ENCODE peak calls at places on chromosomes 5 and 9, in nine cellular contexts. R is astrocyte of the cerebellum, A is fibroblast of pulmonary artery, H is neural progenitor cell, C is RWPE1, V is H9, I is upper lobe of right lung, T is heart right ventricle, Q is lower leg skin. P is an unnamed sample.

GRCh38 chr9:2345013-2345412 is 276.6 kb upstream of the VLDLR start:
- DNase-seq in R (no peak), A (no peak), H (no peak), C (no peak), V (no peak), I (no peak), T (no peak), Q (no peak), P (no peak)

GRCh38 chr9:100911273-100911672 is 117.3 kb upstream of the PLPPR1 start:
- DNase-seq in R (no peak), A (no peak), H (no peak), C (no peak), V (no peak), I (no peak), T (no peak), Q (no peak), P (no peak)

GRCh38 chr9:71003346-71003745 is 118.1 kb downstream of the TRPM3 start:
- DNase-seq in R (no peak), A (no peak), H (no peak), C (no peak), V (no peak), I (no peak), T (no peak), Q (no peak), P (no peak)

GRCh38 chr5:56983593-56984361 is 31.9 kb upstream of the MIER3 start:
- DNase-seq in R (no peak), A (no peak), H (no peak), C (no peak), V (no peak), I (no peak), T (no peak), Q (no peak), P (no peak)

GRCh38 chr9:123548749-123549545 is 192.9 kb downstream of the CRB2 start:
- DNase-seq in R (no peak), A (peak), H (no peak), C (no peak), V (no peak), I (no peak), T (no peak), Q (no peak), P (no peak)

GRCh38 chr5:33300209-33300742 is 140.5 kb upstream of the TARS1 start:
- DNase-seq in R (no peak), A (no peak), H (no peak), C (no peak), V (no peak), I (no peak), T (no peak), Q (no peak), P (no peak)

GRCh38 chr5:157478726-157479125 is 18.7 kb downstream of the NIPAL4 start:
- DNase-seq in R (no peak), A (no peak), H (no peak), C (no peak), V (no peak), I (no peak), T (no peak), Q (no peak), P (no peak)

GRCh38 chr5:10106806-10107205 is 142.9 kb downstream of the ATPSCKMT start:
- DNase-seq in R (no peak), A (no peak), H (no peak), C (no peak), V (no peak), I (no peak), T (no peak), Q (no peak), P (peak)

GRCh38 chr9:90515550-90515949 is 127.1 kb downstream of the DIRAS2 start:
- DNase-seq in R (no peak), A (no peak), H (no peak), C (no peak), V (no peak), I (no peak), T (no peak), Q (no peak), P (no peak)

GRCh38 chr5:162384225-162384624 is 316.7 kb downstream of the GABRG2 start:
- DNase-seq in R (no peak), A (no peak), H (no peak), C (no peak), V (no peak), I (no peak), T (no peak), Q (no peak), P (no peak)

GRCh38 chr5:146006470-146006869 is 70.1 kb downstream of the SH3RF2 start:
- DNase-seq in R (no peak), A (no peak), H (no peak), C (no peak), V (no peak), I (no peak), T (no peak), Q (no peak), P (no peak)

GRCh38 chr5:5009240-5009639 is 130.9 kb upstream of the ADAMTS16 start:
- DNase-seq in R (no peak), A (no peak), H (no peak), C (no peak), V (no peak), I (no peak), T (no peak), Q (no peak), P (peak)

GRCh38 chr5:150209020-150209635 is 19.3 kb downstream of the SLC6A7 start:
- DNase-seq in R (peak), A (peak), H (peak), C (peak), V (no peak), I (peak), T (no peak), Q (no peak), P (peak)

GRCh38 chr9:121997791-121998190 is 95.3 kb downstream of the TTLL11 start:
- DNase-seq in R (no peak), A (peak), H (no peak), C (no peak), V (no peak), I (no peak), T (no peak), Q (peak), P (no peak)

GRCh38 chr9:128145536-128145935 is 3.7 kb upstream of the LCN2 start:
- DNase-seq in R (no peak), A (no peak), H (no peak), C (peak), V (no peak), I (no peak), T (peak), Q (no peak), P (no peak)

GRCh38 chr9:135908334-135909204 is 1.2 kb upstream of the CAMSAP1 start:
- DNase-seq in R (no peak), A (no peak), H (no peak), C (no peak), V (no peak), I (peak), T (no peak), Q (peak), P (no peak)

GRCh38 chr9:20872340-20872977 is 159.0 kb downstream of the HACD4 start:
- DNase-seq in R (peak), A (peak), H (peak), C (no peak), V (no peak), I (no peak), T (no peak), Q (no peak), P (peak)

GRCh38 chr5:6788956-6789649 is 75.9 kb downstream of the TENT4A start:
- DNase-seq in R (no peak), A (peak), H (no peak), C (no peak), V (no peak), I (no peak), T (no peak), Q (no peak), P (no peak)

GRCh38 chr5:175344331-175345200 is 99.4 kb downstream of the DRD1 start:
- DNase-seq in R (peak), A (peak), H (no peak), C (peak), V (no peak), I (no peak), T (no peak), Q (no peak), P (no peak)

GRCh38 chr5:141356950-141357349 is 2.1 kb downstream of the PCDHGA4 start:
- DNase-seq in R (no peak), A (no peak), H (no peak), C (no peak), V (no peak), I (no peak), T (no peak), Q (no peak), P (no peak)

GRCh38 chr5:86917117-86917579 is 299.4 kb downstream of the COX7C start:
- DNase-seq in R (peak), A (peak), H (peak), C (peak), V (no peak), I (no peak), T (no peak), Q (no peak), P (peak)

GRCh38 chr5:76818844-76819831 is at the start of gene F2RL1:
- DNase-seq in R (peak), A (peak), H (peak), C (peak), V (peak), I (peak), T (peak), Q (peak), P (peak)

GRCh38 chr9:133477992-133478850 is 678 bp downstream of the SLC2A6 start:
- DNase-seq in R (no peak), A (peak), H (peak), C (peak), V (no peak), I (peak), T (peak), Q (no peak), P (peak)

GRCh38 chr9:113538646-113539430 is 75.3 kb downstream of the RGS3 start:
- DNase-seq in R (no peak), A (no peak), H (no peak), C (no peak), V (no peak), I (no peak), T (no peak), Q (no peak), P (no peak)

GRCh38 chr9:128139621-128140020 is 9.6 kb upstream of the LCN2 start:
- DNase-seq in R (no peak), A (no peak), H (no peak), C (no peak), V (no peak), I (no peak), T (peak), Q (no peak), P (no peak)

GRCh38 chr5:181100121-181101015 is 30.6 kb downstream of the OR2V1 start:
- DNase-seq in R (no peak), A (no peak), H (peak), C (no peak), V (peak), I (peak), T (no peak), Q (no peak), P (no peak)

GRCh38 chr5:59275537-59276276 is 617.8 kb downstream of the PDE4D start:
- DNase-seq in R (peak), A (peak), H (peak), C (peak), V (peak), I (no peak), T (peak), Q (no peak), P (no peak)

GRCh38 chr5:98163796-98164493 is 609.5 kb upstream of the RGMB start:
- DNase-seq in R (no peak), A (no peak), H (no peak), C (no peak), V (no peak), I (no peak), T (no peak), Q (no peak), P (no peak)

GRCh38 chr5:76469656-76470290 is 66.7 kb downstream of the IQGAP2 start:
- DNase-seq in R (no peak), A (no peak), H (no peak), C (no peak), V (no peak), I (no peak), T (no peak), Q (no peak), P (no peak)

GRCh38 chr9:129237195-129237611 is 59.1 kb upstream of the IER5L start:
- DNase-seq in R (no peak), A (peak), H (no peak), C (peak), V (no peak), I (no peak), T (no peak), Q (no peak), P (peak)

GRCh38 chr5:176388003-176388340 is 426 bp downstream of the NOP16 start:
- DNase-seq in R (no peak), A (no peak), H (peak), C (peak), V (peak), I (no peak), T (no peak), Q (no peak), P (peak)

GRCh38 chr5:135189024-135189423 is 155.0 kb upstream of the PITX1 start:
- DNase-seq in R (no peak), A (no peak), H (no peak), C (no peak), V (no peak), I (no peak), T (no peak), Q (no peak), P (no peak)

GRCh38 chr9:121609845-121610637 is 41.4 kb upstream of the DAB2IP start:
- DNase-seq in R (peak), A (peak), H (no peak), C (peak), V (no peak), I (no peak), T (peak), Q (no peak), P (peak)

GRCh38 chr5:11497651-11498050 is 406.6 kb downstream of the CTNND2 start:
- DNase-seq in R (no peak), A (no peak), H (no peak), C (no peak), V (no peak), I (no peak), T (no peak), Q (no peak), P (no peak)

GRCh38 chr5:11496127-11496719 is 408.0 kb downstream of the CTNND2 start:
- DNase-seq in R (no peak), A (no peak), H (no peak), C (no peak), V (no peak), I (no peak), T (no peak), Q (no peak), P (no peak)

GRCh38 chr5:11491658-11492057 is 412.6 kb downstream of the CTNND2 start:
- DNase-seq in R (no peak), A (no peak), H (no peak), C (no peak), V (no peak), I (no peak), T (no peak), Q (no peak), P (no peak)

GRCh38 chr5:11494340-11494739 is 409.9 kb downstream of the CTNND2 start:
- DNase-seq in R (no peak), A (peak), H (no peak), C (no peak), V (no peak), I (no peak), T (no peak), Q (no peak), P (no peak)
- TF ChIP-seq CTCF in R (peak), A (peak), H (peak), C (peak), V (peak), I (peak), T (peak), Q (no peak), P (peak)

GRCh38 chr9:22079873-22080341 is 70.8 kb upstream of the CDKN2B start:
- DNase-seq in R (peak), A (peak), H (no peak), C (no peak), V (no peak), I (no peak), T (no peak), Q (no peak), P (no peak)
- TF ChIP-seq CTCF in R (no peak), A (no peak), H (no peak), C (no peak), V (no peak), I (no peak), T (no peak), Q (no peak), P (no peak)

GRCh38 chr5:111401906-111402305 is 110.4 kb downstream of the STARD4 start:
- DNase-seq in R (no peak), A (no peak), H (no peak), C (no peak), V (no peak), I (no peak), T (no peak), Q (no peak), P (no peak)
- TF ChIP-seq CTCF in R (no peak), A (no peak), H (no peak), C (no peak), V (no peak), I (no peak), T (no peak), Q (no peak), P (peak)

DNA sequence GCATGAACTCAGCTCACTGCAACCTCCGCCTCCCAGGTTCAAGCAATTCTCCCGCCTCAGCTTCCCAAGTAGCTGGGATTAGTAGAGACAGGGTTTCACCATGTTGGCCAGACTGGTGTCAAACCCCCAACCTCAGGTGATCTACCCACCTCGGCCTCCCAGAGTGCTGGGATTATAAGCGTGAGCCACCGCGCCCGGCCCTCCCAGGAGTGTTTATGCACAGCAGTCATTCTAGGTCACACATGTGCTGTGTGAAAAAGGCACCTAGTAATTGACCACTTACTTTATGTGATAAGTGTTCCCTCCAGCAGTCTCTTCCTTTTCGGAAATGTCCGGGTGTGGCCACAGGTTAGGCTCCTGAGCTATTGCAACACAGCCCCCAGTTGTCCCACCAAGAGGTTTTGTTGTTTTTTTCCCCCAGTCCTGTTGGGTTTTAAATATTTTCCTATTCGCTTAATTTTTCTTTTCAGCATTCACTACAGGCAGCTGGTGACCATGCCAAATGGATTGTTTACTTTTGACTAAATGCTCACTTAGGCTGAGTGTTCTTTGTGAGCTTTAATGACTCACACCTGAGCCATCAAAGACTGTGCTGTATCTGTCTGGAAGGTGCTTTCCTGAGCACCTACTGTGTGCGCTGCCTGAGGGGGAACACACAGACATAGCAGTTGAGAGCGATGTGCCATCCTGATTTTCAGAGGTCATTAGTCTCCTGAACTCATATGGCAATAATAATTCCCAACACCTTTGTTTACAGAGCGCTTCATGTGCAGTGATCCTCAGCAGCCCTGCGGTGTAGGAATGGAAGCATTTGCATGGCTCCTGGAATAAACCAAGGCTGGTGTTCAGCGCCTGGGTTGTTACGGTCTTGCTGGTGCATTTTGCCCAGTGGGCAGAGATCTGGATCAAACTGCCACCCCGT is 94.3 kb downstream of the MVB12B start:
- DNase-seq in R (peak), A (no peak), H (no peak), C (peak), V (no peak), I (no peak), T (no peak), Q (no peak), P (peak)
- TF ChIP-seq CTCF in R (no peak), A (no peak), H (no peak), C (no peak), V (no peak), I (no peak), T (no peak), Q (no peak), P (no peak)

GRCh38 chr5:65102826-65103673 is 334.3 kb downstream of the CWC27 start:
- DNase-seq in R (peak), A (peak), H (peak), C (peak), V (peak), I (peak), T (peak), Q (peak), P (no peak)
- TF ChIP-seq CTCF in R (peak), A (no peak), H (no peak), C (peak), V (no peak), I (peak), T (peak), Q (no peak), P (no peak)

GRCh38 chr5:42228279-42228678 is 195.0 kb upstream of the GHR start:
- DNase-seq in R (no peak), A (no peak), H (no peak), C (no peak), V (no peak), I (no peak), T (no peak), Q (no peak), P (no peak)
- TF ChIP-seq CTCF in R (no peak), A (no peak), H (no peak), C (no peak), V (no peak), I (no peak), T (no peak), Q (no peak), P (no peak)

DNA sequence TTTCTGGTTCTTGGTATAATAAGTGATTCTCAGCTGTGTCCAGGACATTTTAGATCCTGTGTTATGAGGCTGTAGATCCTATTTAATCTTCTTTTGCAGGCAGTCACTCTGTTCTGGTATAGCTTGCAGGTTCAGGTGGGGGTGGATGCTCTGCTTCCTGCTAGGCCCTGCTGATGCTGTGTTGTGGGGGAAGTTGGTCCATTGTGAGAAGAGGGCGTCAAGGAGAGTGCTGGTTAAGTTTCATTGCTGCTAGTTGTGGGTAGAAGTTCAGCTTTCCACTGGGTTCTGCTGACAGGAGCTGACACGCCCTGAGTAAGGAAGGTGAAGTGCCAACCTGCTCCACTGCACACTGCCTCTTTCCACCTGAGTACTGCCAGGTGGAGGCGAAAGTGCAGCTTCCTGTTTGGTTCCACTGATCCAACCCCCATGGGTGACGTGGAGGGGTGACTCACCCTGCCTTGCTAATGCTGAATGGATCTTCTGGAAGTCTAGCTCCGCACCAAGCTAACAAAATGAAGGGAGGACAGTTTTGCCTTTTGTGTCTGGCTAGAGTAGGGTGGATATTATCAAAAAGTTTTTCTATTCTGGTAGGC is 16.3 kb downstream of the NMRK1 start:
- DNase-seq in R (no peak), A (no peak), H (no peak), C (peak), V (peak), I (peak), T (no peak), Q (no peak), P (no peak)
- TF ChIP-seq CTCF in R (no peak), A (no peak), H (no peak), C (no peak), V (no peak), I (no peak), T (no peak), Q (no peak), P (no peak)

GRCh38 chr9:110847661-110848060 is 179.1 kb downstream of the MUSK start:
- DNase-seq in R (no peak), A (peak), H (no peak), C (no peak), V (no peak), I (no peak), T (no peak), Q (no peak), P (no peak)

GRCh38 chr9:110842976-110843375 is 174.4 kb downstream of the MUSK start:
- DNase-seq in R (no peak), A (no peak), H (no peak), C (no peak), V (no peak), I (no peak), T (no peak), Q (no peak), P (peak)

GRCh38 chr9:110844121-110844520 is 175.5 kb downstream of the MUSK start:
- DNase-seq in R (no peak), A (no peak), H (no peak), C (no peak), V (no peak), I (no peak), T (no peak), Q (no peak), P (no peak)

GRCh38 chr9:110837401-110838005 is 168.9 kb downstream of the MUSK start:
- DNase-seq in R (no peak), A (no peak), H (no peak), C (no peak), V (no peak), I (no peak), T (no peak), Q (no peak), P (no peak)

GRCh38 chr9:110842169-110842568 is 173.6 kb downstream of the MUSK start:
- DNase-seq in R (no peak), A (no peak), H (no peak), C (no peak), V (peak), I (no peak), T (no peak), Q (no peak), P (no peak)
- TF ChIP-seq CTCF in R (no peak), A (no peak), H (peak), C (no peak), V (peak), I (no peak), T (no peak), Q (no peak), P (peak)

P was measured in HFFc6.